ENCODE peak calls at places on chromosomes 16 and 17, in six cellular contexts. F is right atrium auricular region, G is fibroblast of mammary gland, H is DND-41, A is dorsolateral prefrontal cortex, O is fibroblast of lung. Q is an unnamed sample.
A peak's percentile ranks its signal among the peaks of the same experiment; 100 is the strongest.

GRCh38 chr17:82779541-82779940 is 27.7 kb downstream of the TBCD start:
- DNase-seq in G (no peak), F (no peak), O (no peak), A (no peak), H (no peak), Q (no peak)

GRCh38 chr16:31271621-31272190 is 11.9 kb downstream of the ITGAM start:
- DNase-seq in G (no peak), F (no peak), A (no peak), O (no peak), H (no peak), Q (no peak)

GRCh38 chr17:80899402-80900268 is 92.0 kb upstream of the CHMP6 start:
- DNase-seq in O (peak; percentile 37), H (peak; percentile 47), G (peak; percentile 34), F (no peak), A (no peak), Q (peak; percentile 61)

GRCh38 chr16:55468352-55468990 is 10.5 kb upstream of the MMP2 start:
- DNase-seq in G (no peak), F (no peak), O (no peak), H (no peak), A (no peak), Q (no peak)

GRCh38 chr17:27667656-27668487 is 36.9 kb downstream of the LGALS9 start:
- DNase-seq in A (no peak), F (no peak), G (no peak), O (no peak), H (no peak), Q (no peak)

GRCh38 chr16:2159052-2159838 is 3.7 kb downstream of the TRAF7 start:
- DNase-seq in O (peak; percentile 85), A (no peak), G (peak; percentile 83), F (peak; percentile 71), H (no peak), Q (no peak)

GRCh38 chr16:12236491-12237030 is 260.0 kb downstream of the SNX29 start:
- DNase-seq in A (no peak), O (no peak), H (no peak), G (peak; percentile 11), F (no peak), Q (no peak)

GRCh38 chr17:62187681-62188080 is 122.6 kb upstream of the MED13 start:
- DNase-seq in A (no peak), G (peak; percentile 28), H (no peak), F (no peak), O (peak; percentile 59), Q (no peak)

GRCh38 chr16:50683689-50684374 is 2.7 kb upstream of the SNX20 start:
- DNase-seq in G (no peak), O (no peak), F (no peak), H (peak; percentile 75), A (no peak), Q (no peak)

GRCh38 chr16:84357191-84357651 is 11.1 kb upstream of the ATP2C2 start:
- DNase-seq in A (no peak), G (peak; percentile 35), H (peak; percentile 6), O (peak; percentile 26), F (no peak), Q (no peak)

GRCh38 chr16:87661561-87661960 is 59.3 kb downstream of the JPH3 start:
- DNase-seq in O (peak; percentile 41), A (no peak), G (peak; percentile 36), H (peak; percentile 64), F (no peak), Q (peak; percentile 63)

GRCh38 chr17:187130-187529 is 5.7 kb upstream of the DOC2B start:
- DNase-seq in F (no peak), O (no peak), H (no peak), A (no peak), G (no peak), Q (no peak)

GRCh38 chr16:47055136-47055885 is 81.8 kb upstream of the DNAJA2 start:
- DNase-seq in F (no peak), H (no peak), A (no peak), G (no peak), O (no peak), Q (no peak)

GRCh38 chr17:62778990-62779681 is 29.0 kb downstream of the MARCHF10 start:
- DNase-seq in H (no peak), F (no peak), G (peak; percentile 98), O (peak; percentile 93), A (no peak), Q (peak; percentile 94)

GRCh38 chr16:3112881-3113574 is 642 bp downstream of the ZNF205 start:
- DNase-seq in O (peak; percentile 49), G (no peak), A (no peak), H (no peak), F (no peak), Q (peak; percentile 38)

GRCh38 chr17:50464121-50464520 is 4.6 kb downstream of the CHAD start:
- DNase-seq in O (no peak), A (no peak), F (no peak), G (no peak), H (no peak), Q (no peak)

GRCh38 chr17:37111329-37111728 is 162.6 kb downstream of the AATF start:
- DNase-seq in O (no peak), H (no peak), G (no peak), A (peak; percentile 57), F (no peak), Q (no peak)

GRCh38 chr16:57091200-57091989 is 988 bp upstream of the CPNE2 start:
- DNase-seq in H (no peak), F (peak; percentile 67), G (peak; percentile 29), A (no peak), O (peak; percentile 19), Q (peak; percentile 48)

DNA sequence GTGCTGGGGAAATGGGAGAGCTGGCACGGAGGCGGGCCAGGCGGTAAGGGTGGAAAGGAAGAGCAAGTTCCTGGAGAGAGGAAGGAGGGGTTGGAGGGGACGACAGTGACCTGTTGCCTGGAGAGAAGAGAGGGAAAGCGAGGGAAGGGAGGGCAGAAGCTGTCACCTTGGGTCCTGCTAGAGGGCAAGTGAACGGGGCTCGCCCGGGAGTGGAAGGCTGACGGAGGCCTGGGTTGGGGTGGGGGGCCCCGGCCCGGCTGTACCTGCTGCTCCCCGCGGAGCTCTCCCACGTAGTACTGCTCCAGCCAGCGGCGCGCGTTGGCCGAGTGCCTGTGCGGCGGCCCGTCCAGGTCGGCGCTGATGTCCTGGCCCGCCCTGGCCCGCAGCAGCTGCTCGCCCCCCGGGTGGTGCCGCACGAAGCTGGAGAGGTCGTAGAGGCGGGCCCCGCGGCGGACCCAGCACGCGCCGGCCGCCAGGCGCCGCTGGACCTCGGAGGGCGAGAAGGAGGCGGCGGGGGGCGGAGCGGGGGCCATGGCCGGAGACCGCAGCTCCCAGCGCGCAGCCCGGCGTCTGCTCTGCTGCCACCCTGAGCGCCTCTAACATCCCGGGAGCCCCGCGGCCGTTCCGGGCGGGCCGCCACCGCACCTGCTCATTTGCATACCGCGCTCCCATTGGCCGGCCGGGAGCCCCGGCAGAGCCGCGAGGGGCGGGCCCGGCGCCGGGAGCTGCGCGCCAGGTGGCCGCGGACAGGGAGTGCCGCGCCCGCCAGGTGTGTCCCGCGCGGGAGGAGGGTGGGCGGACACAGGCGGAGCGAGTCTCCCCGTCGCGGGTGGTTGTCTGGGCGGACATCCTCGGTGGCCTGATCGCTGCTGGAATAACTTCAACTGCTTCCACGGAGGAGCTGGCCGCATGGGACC is at the start of gene FA2H:
- DNase-seq in A (peak; percentile 88), O (peak; percentile 8), F (no peak), H (peak; percentile 49), G (no peak), Q (peak; percentile 36)
- H3K4me3 ChIP-seq in A (peak within 1 kb of the TSS; percentile 70), O (no peak within 1 kb of the TSS), F (peak within 1 kb of the TSS; percentile 22), H (no peak within 1 kb of the TSS), G (no peak within 1 kb of the TSS), Q (peak within 1 kb of the TSS; percentile 37)

GRCh38 chr17:2054262-2054739 is 602 bp upstream of the HIC1 start:
- DNase-seq in A (no peak), H (peak; percentile 38), F (no peak), G (peak; percentile 64), O (peak; percentile 66), Q (peak; percentile 57)
- H3K4me3 ChIP-seq in A (peak overlapping the region; percentile 64), H (peak overlapping the region; percentile 30), F (peak overlapping the region; percentile 49), G (peak overlapping the region; percentile 50), O (peak overlapping the region; percentile 44), Q (peak overlapping the region; percentile 50)

GRCh38 chr17:54807331-54807730 is 93.3 kb upstream of the TOM1L1 start:
- DNase-seq in H (no peak), F (no peak), A (no peak), G (no peak), O (no peak), Q (no peak)
- H3K4me3 ChIP-seq in H (no peak overlapping the region), F (no peak overlapping the region), A (no peak overlapping the region), G (no peak overlapping the region), O (no peak overlapping the region), Q (no peak overlapping the region)

GRCh38 chr16:67561824-67562525 is 351 bp upstream of the CTCF start:
- DNase-seq in H (peak; percentile 99), O (peak; percentile 96), A (peak; percentile 81), F (peak; percentile 96), G (peak; percentile 96), Q (peak; percentile 98)
- H3K4me3 ChIP-seq in H (peak overlapping the region; percentile 41), O (peak overlapping the region; percentile 74), A (peak overlapping the region; percentile 90), F (peak overlapping the region; percentile 68), G (peak overlapping the region; percentile 65), Q (peak overlapping the region; percentile 82)

DNA sequence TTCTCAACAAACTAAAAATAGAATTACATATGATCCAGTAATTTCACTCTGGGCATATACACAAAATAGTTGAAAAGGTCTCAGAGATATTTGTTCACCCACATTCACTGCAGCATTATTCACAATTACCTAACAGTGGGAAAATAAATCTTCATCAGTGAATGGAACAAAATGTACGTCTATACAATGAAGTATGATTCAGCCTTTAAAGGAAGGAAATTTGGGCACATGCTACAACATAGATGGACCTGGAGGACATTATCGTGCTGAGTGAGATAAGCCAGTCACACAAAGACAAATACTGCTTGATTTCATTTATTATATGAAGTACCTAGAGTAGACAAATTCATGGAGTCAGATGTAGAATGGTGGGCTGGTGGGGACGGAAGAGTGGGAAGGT is 47.0 kb downstream of the MFSD11 start:
- DNase-seq in H (no peak), A (no peak), F (no peak), O (no peak), G (peak; percentile 25), Q (no peak)
- H3K4me3 ChIP-seq in H (no peak overlapping the region), A (no peak overlapping the region), F (no peak overlapping the region), O (no peak overlapping the region), G (no peak overlapping the region), Q (no peak overlapping the region)

DNA sequence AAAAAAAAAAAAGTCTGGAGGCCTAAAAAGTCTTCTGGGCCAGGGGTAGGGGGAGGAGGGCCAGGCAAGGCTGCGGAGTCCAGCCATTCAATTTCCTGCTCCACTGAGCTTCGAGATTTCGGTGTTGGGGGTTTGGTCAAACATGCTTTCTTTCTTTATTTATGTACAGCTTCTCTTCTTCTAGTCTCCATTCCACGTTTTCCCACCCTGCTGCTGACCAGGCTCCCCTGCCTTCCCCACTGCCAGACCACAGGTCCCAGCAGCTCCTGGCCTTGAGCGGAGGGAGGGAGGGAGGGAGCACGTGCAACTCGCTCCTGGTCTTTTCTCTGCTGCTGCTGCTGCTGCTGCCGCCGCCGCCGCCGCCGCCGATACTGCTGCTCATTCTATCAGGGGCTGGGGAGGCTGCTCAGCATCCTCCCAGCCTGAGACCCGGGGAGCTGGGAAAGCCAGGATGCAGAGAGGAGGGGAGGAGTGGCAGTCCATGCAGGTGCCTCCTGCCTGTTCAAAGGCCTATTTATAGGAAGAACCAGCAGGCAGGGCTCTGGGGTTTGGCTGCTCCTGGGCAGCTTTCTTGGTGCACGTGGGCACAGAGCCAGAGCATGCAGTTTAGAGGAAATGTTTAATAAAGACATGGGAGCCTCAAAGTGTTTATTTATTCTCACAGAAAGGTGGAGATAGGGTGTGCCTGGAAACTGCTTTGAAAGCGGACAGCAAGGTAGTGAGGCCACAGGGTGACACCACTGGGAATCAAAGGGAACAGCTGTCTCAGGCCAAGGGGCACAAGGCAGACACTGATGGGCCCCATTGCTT is 23.4 kb upstream of the ZFHX3 start:
- DNase-seq in O (peak; percentile 49), A (no peak), H (no peak), G (no peak), F (no peak), Q (no peak)
- H3K4me3 ChIP-seq in O (no peak overlapping the region), A (peak overlapping the region; percentile 40), H (no peak overlapping the region), G (no peak overlapping the region), F (no peak overlapping the region), Q (no peak overlapping the region)

GRCh38 chr17:20073056-20073979 is 64.2 kb downstream of the SPECC1 start:
- DNase-seq in F (peak; percentile 76), A (peak; percentile 50), H (peak; percentile 34), G (peak; percentile 51), O (peak; percentile 40), Q (peak; percentile 41)
- H3K4me3 ChIP-seq in F (peak overlapping the region; percentile 9), A (peak overlapping the region; percentile 44), H (no peak overlapping the region), G (peak overlapping the region; percentile 15), O (no peak overlapping the region), Q (peak overlapping the region; percentile 77)

Q was measured in adipocyte.